ENCODE peak calls at places on chromosomes 4 and X, in five cellular contexts. N, J, C, E and G are unnamed samples.

GRCh38 chr4:53061467-53061866 is 199.3 kb downstream of the RASL11B start:
- DNase-seq in N (no peak), J (no peak), C (no peak), E (no peak), G (peak)

GRCh38 chr4:150305995-150306394 is 227.8 kb downstream of the DCLK2 start:
- DNase-seq in N (peak), J (no peak), C (peak), E (peak), G (no peak)

GRCh38 chr4:41949531-41949930 is 14.3 kb downstream of the TMEM33 start:
- DNase-seq in N (no peak), J (no peak), C (no peak), E (no peak), G (no peak)

GRCh38 chrX:51743179-51743957 is at the start of gene GSPT2:
- DNase-seq in N (peak), J (peak), C (peak), E (peak), G (peak)

GRCh38 chr4:158934996-158935669 is 166.3 kb downstream of the FNIP2 start:
- DNase-seq in N (no peak), J (no peak), C (no peak), E (no peak), G (no peak)

GRCh38 chr4:183905593-183906485 is 732 bp downstream of the STOX2 start:
- DNase-seq in N (no peak), J (peak), C (peak), E (peak), G (peak)

GRCh38 chr4:19577121-19577520 is 674.6 kb upstream of the SLIT2 start:
- DNase-seq in N (no peak), J (no peak), C (no peak), E (no peak), G (no peak)

GRCh38 chr4:156293657-156294297 is 340.1 kb upstream of the CTSO start:
- DNase-seq in N (peak), J (no peak), C (peak), E (peak), G (no peak)

GRCh38 chr4:146087856-146088255 is 87.7 kb upstream of the LSM6 start:
- DNase-seq in N (no peak), J (no peak), C (no peak), E (no peak), G (no peak)

GRCh38 chrX:21745756-21746155 is 12.2 kb downstream of the SMPX start:
- DNase-seq in N (no peak), J (peak), C (peak), E (peak), G (peak)

GRCh38 chr4:124738994-124739393 is 26.5 kb upstream of the ANKRD50 start:
- DNase-seq in N (no peak), J (no peak), C (no peak), E (no peak), G (no peak)

GRCh38 chr4:121706595-121707021 is 9.8 kb upstream of the ANXA5 start:
- DNase-seq in N (peak), J (peak), C (peak), E (peak), G (no peak)

GRCh38 chr4:168380290-168380689 is 61.7 kb upstream of the DDX60 start:
- DNase-seq in N (no peak), J (no peak), C (no peak), E (no peak), G (no peak)

GRCh38 chr4:138741366-138741765 is 274.2 kb upstream of the NOCT start:
- DNase-seq in N (no peak), J (no peak), C (no peak), E (no peak), G (no peak)

GRCh38 chrX:30577362-30577961 is at the start of gene TASL:
- DNase-seq in N (no peak), J (peak), C (peak), E (no peak), G (no peak)

GRCh38 chrX:48595929-48596328 is 1.4 kb upstream of the WDR13 start:
- DNase-seq in N (no peak), J (no peak), C (no peak), E (no peak), G (no peak)

GRCh38 chrX:51893931-51894696 is 691 bp downstream of the MAGED1 start:
- DNase-seq in N (no peak), J (peak), C (no peak), E (no peak), G (peak)

GRCh38 chr4:83358410-83358809 is 23.8 kb upstream of the HPSE start:
- DNase-seq in N (peak), J (no peak), C (peak), E (peak), G (no peak)

GRCh38 chrX:40091691-40092421 is 5.9 kb downstream of the BCOR start:
- DNase-seq in N (no peak), J (no peak), C (no peak), E (no peak), G (no peak)

GRCh38 chrX:18871161-18871880 is 112.6 kb downstream of the PHKA2 start:
- DNase-seq in N (no peak), J (no peak), C (no peak), E (peak), G (no peak)

GRCh38 chr4:181908168-181908567 is 335.0 kb upstream of the TENM3 start:
- DNase-seq in N (no peak), J (no peak), C (no peak), E (no peak), G (no peak)

GRCh38 chr4:87103691-87104187 is 116.7 kb downstream of the KLHL8 start:
- DNase-seq in N (peak), J (no peak), C (peak), E (peak), G (no peak)

GRCh38 chr4:81215219-81215892 is at the start of gene PRKG2:
- DNase-seq in N (no peak), J (no peak), C (no peak), E (peak), G (no peak)

GRCh38 chrX:41192880-41193279 is 107.6 kb downstream of the USP9X start:
- DNase-seq in N (no peak), J (no peak), C (no peak), E (no peak), G (no peak)

GRCh38 chr4:76177709-76178108 is 29.5 kb upstream of the NUP54 start:
- DNase-seq in N (no peak), J (no peak), C (no peak), E (no peak), G (peak)

GRCh38 chr4:88600129-88600849 is 8.0 kb downstream of the HERC3 start:
- DNase-seq in N (no peak), J (no peak), C (peak), E (peak), G (no peak)

GRCh38 chr4:81392164-81392563 is 79.5 kb downstream of the RASGEF1B start:
- DNase-seq in N (no peak), J (no peak), C (no peak), E (no peak), G (no peak)

GRCh38 chrX:136880003-136880451 is 498 bp downstream of the RBMX start:
- DNase-seq in N (no peak), J (peak), C (peak), E (no peak), G (no peak)

GRCh38 chrX:39018526-39018925 is 217.3 kb downstream of the MID1IP1 start:
- DNase-seq in N (no peak), J (no peak), C (no peak), E (no peak), G (no peak)

GRCh38 chr4:150001815-150002214 is 76.4 kb upstream of the DCLK2 start:
- DNase-seq in N (no peak), J (no peak), C (peak), E (peak), G (no peak)

GRCh38 chr4:25162566-25162965 is 2.3 kb upstream of the SEPSECS start:
- DNase-seq in N (no peak), J (no peak), C (no peak), E (no peak), G (no peak)

GRCh38 chr4:48227662-48228061 is 42.0 kb downstream of the TEC start:
- DNase-seq in N (no peak), J (no peak), C (no peak), E (no peak), G (no peak)

GRCh38 chr4:85427123-85427522 is 47.8 kb upstream of the ARHGAP24 start:
- DNase-seq in N (no peak), J (no peak), C (no peak), E (no peak), G (no peak)

GRCh38 chr4:186628058-186628711 is 72.8 kb upstream of the MTNR1A start:
- DNase-seq in N (no peak), J (peak), C (no peak), E (no peak), G (no peak)

GRCh38 chrX:6021316-6022091 is 207.2 kb downstream of the NLGN4X start:
- DNase-seq in N (peak), J (peak), C (peak), E (peak), G (peak)

GRCh38 chr4:185182196-185182595 is 21.6 kb downstream of the CFAP97 start:
- DNase-seq in N (no peak), J (no peak), C (no peak), E (no peak), G (no peak)

GRCh38 chr4:8607603-8608481 is 15.3 kb downstream of the CPZ start:
- DNase-seq in N (no peak), J (peak), C (peak), E (no peak), G (peak)

GRCh38 chrX:15471016-15471415 is 22.1 kb downstream of the PIR start:
- DNase-seq in N (peak), J (peak), C (peak), E (peak), G (peak)

GRCh38 chrX:130111220-130111934 is 1.1 kb upstream of the ELF4 start:
- DNase-seq in N (no peak), J (no peak), C (peak), E (no peak), G (peak)

GRCh38 chrX:100512471-100512870 is 72.3 kb upstream of the TNMD start:
- DNase-seq in N (no peak), J (no peak), C (peak), E (no peak), G (peak)